ENCODE peak calls at places on chromosomes 11 and 22, in five cellular contexts. V, I, H, K and Q are unnamed samples.

GRCh38 chr11:67436459-67437081 is 912 bp downstream of the PTPRCAP start:
- DNase-seq in V (peak), H (no peak), K (no peak), I (peak), Q (no peak)

GRCh38 chr22:46815559-46815895 is 53.1 kb downstream of the TBC1D22A start:
- DNase-seq in H (no peak), I (no peak), V (no peak), K (no peak), Q (no peak)

GRCh38 chr11:132948252-132948651 is 584.0 kb downstream of the OPCML start:
- DNase-seq in V (no peak), K (no peak), H (no peak), I (no peak), Q (no peak)

GRCh38 chr22:39254789-39255298 is 10.1 kb upstream of the PDGFB start:
- DNase-seq in I (no peak), V (no peak), H (no peak), K (peak), Q (peak)

GRCh38 chr11:105137286-105137685 is 2.3 kb downstream of the CARD18 start:
- DNase-seq in H (no peak), I (no peak), K (peak), V (no peak), Q (no peak)

GRCh38 chr11:134609361-134610115 is 197.5 kb upstream of the B3GAT1 start:
- DNase-seq in V (no peak), I (no peak), H (no peak), K (no peak), Q (no peak)

GRCh38 chr22:50312371-50312770 is 4.9 kb upstream of the PLXNB2 start:
- DNase-seq in H (no peak), V (no peak), K (no peak), I (no peak), Q (peak)

GRCh38 chr11:86632499-86633269 is 39.7 kb downstream of the ME3 start:
- DNase-seq in I (peak), H (peak), K (peak), V (no peak), Q (peak)

GRCh38 chr11:68506908-68507307 is 46.4 kb downstream of the PPP6R3 start:
- DNase-seq in V (no peak), H (no peak), I (no peak), K (no peak), Q (no peak)

GRCh38 chr11:65953471-65953870 is 8.1 kb upstream of the SART1 start:
- DNase-seq in H (no peak), V (no peak), K (no peak), I (no peak), Q (no peak)

GRCh38 chr11:83087035-83087434 is 15.3 kb upstream of the RAB30 start:
- DNase-seq in V (no peak), I (no peak), K (no peak), H (no peak), Q (no peak)

GRCh38 chr11:6538892-6539291 is 41.8 kb downstream of the DNHD1 start:
- DNase-seq in V (no peak), I (no peak), K (no peak), H (no peak), Q (no peak)

GRCh38 chr11:110086892-110087309 is 6.3 kb upstream of the ZC3H12C start:
- DNase-seq in I (no peak), K (peak), V (no peak), H (no peak), Q (no peak)

GRCh38 chr11:108432783-108433182 is 34.5 kb downstream of the C11orf65 start:
- DNase-seq in I (no peak), V (no peak), K (peak), H (no peak), Q (no peak)

GRCh38 chr11:11979487-11980117 is 28.8 kb downstream of the DKK3 start:
- DNase-seq in K (peak), I (no peak), V (no peak), H (peak), Q (peak)

GRCh38 chr11:122836916-122837315 is 1.4 kb upstream of the CRTAM start:
- DNase-seq in K (no peak), V (no peak), H (no peak), I (no peak), Q (no peak)

GRCh38 chr11:45285289-45285828 is 782 bp downstream of the SYT13 start:
- DNase-seq in I (peak), H (no peak), K (no peak), V (no peak), Q (no peak)

GRCh38 chr22:33894515-33894914 is 25.8 kb downstream of the LARGE1 start:
- DNase-seq in V (no peak), K (no peak), I (no peak), H (no peak), Q (no peak)

GRCh38 chr22:50705219-50705691 is 32.6 kb downstream of the SHANK3 start:
- DNase-seq in V (peak), I (peak), K (peak), H (peak), Q (no peak)

GRCh38 chr11:110907629-110908028 is 195.4 kb upstream of the ARHGAP20 start:
- DNase-seq in K (peak), I (no peak), V (peak), H (no peak), Q (no peak)

GRCh38 chr22:17570851-17571631 is 7.7 kb downstream of the SLC25A18 start:
- DNase-seq in I (no peak), V (no peak), K (peak), H (peak), Q (peak)

GRCh38 chr11:14340721-14341120 is 18.3 kb downstream of the RRAS2 start:
- DNase-seq in H (no peak), K (no peak), I (peak), V (no peak), Q (no peak)

GRCh38 chr11:31325162-31325561 is 44.4 kb downstream of the DCDC1 start:
- DNase-seq in H (no peak), K (peak), V (no peak), I (no peak), Q (no peak)

GRCh38 chr22:43289976-43290663 is 53.1 kb downstream of the SCUBE1 start:
- DNase-seq in H (peak), V (peak), K (peak), I (no peak), Q (peak)

GRCh38 chr11:35398881-35399280 is 20.5 kb downstream of the SLC1A2 start:
- DNase-seq in H (no peak), I (no peak), K (no peak), V (no peak), Q (no peak)

GRCh38 chr11:78733031-78733430 is 158.4 kb upstream of the NARS2 start:
- DNase-seq in I (no peak), V (no peak), H (no peak), K (no peak), Q (no peak)

GRCh38 chr22:39470462-39471335 is 13.9 kb downstream of the MGAT3 start:
- DNase-seq in H (no peak), V (no peak), K (no peak), I (no peak), Q (no peak)

GRCh38 chr11:34620202-34620601 is 691 bp upstream of the EHF start:
- DNase-seq in H (no peak), K (no peak), V (no peak), I (no peak), Q (no peak)

GRCh38 chr22:17897411-17897810 is 123.1 kb upstream of the BID start:
- DNase-seq in I (no peak), K (no peak), V (no peak), H (no peak), Q (no peak)

GRCh38 chr11:40315122-40315521 is 1144.3 kb downstream of the LRRC4C start:
- DNase-seq in K (no peak), V (no peak), H (no peak), I (no peak), Q (no peak)

GRCh38 chr22:24516301-24516737 is 21.2 kb downstream of the UPB1 start:
- DNase-seq in H (no peak), I (peak), K (peak), V (peak), Q (peak)

GRCh38 chr11:81870066-81870412 is 863.6 kb downstream of the FAM181B start:
- DNase-seq in I (no peak), H (no peak), V (no peak), K (no peak), Q (no peak)

GRCh38 chr11:63908631-63909491 is 8.1 kb downstream of the RCOR2 start:
- DNase-seq in H (no peak), K (no peak), V (no peak), I (no peak), Q (peak)

GRCh38 chr11:63906585-63906984 is 10.4 kb downstream of the RCOR2 start:
- DNase-seq in K (peak), V (no peak), H (no peak), I (peak), Q (no peak)

GRCh38 chr11:63907063-63907462 is 9.9 kb downstream of the RCOR2 start:
- DNase-seq in V (no peak), K (no peak), H (no peak), I (no peak), Q (no peak)

GRCh38 chr11:63906087-63906486 is 10.9 kb downstream of the RCOR2 start:
- DNase-seq in I (no peak), H (no peak), V (no peak), K (no peak), Q (no peak)

GRCh38 chr11:63907808-63908530 is 9.0 kb downstream of the RCOR2 start:
- DNase-seq in V (no peak), K (no peak), I (peak), H (no peak), Q (no peak)
- TF ChIP-seq CTCF in V (no peak), K (no peak), I (peak), H (no peak), Q (no peak)

GRCh38 chr11:96500440-96500839 is 110.6 kb downstream of the JRKL start:
- DNase-seq in I (no peak), V (no peak), H (no peak), K (no peak), Q (no peak)

GRCh38 chr11:96506953-96507354 is 117.1 kb downstream of the JRKL start:
- DNase-seq in H (no peak), I (peak), V (no peak), K (no peak), Q (no peak)

GRCh38 chr11:96508861-96509260 is 119.0 kb downstream of the JRKL start:
- DNase-seq in H (no peak), K (no peak), V (no peak), I (no peak), Q (no peak)

DNA sequence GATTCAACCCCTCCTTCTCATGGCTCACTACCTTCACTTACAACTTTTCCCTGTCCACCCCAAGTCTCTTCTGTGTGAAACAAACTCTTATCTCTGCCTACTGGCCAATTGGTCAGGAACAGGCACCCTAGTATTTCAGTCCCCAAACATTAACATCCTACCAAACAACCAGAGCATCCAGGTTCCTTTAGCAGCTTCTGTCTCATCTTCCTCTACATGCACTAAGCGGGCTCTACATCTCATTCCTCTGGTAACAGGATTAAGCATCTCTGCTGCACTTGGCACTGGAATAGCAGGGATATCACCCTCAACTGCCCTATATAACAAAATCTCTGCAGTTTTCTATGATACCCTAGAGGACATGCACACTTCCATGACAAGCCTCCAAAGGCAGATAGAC is 116.2 kb downstream of the JRKL start:
- DNase-seq in I (no peak), V (no peak), H (no peak), K (no peak), Q (no peak)
- TF ChIP-seq CTCF in I (no peak), V (no peak), H (no peak), K (no peak), Q (no peak)

GRCh38 chr11:116534270-116534975 is 238.4 kb downstream of the BUD13 start:
- DNase-seq in K (no peak), V (no peak), I (no peak), H (peak), Q (no peak)

GRCh38 chr11:116532066-116532465 is 240.7 kb downstream of the BUD13 start:
- DNase-seq in V (no peak), K (no peak), I (no peak), H (peak), Q (no peak)

GRCh38 chr11:116530705-116531104 is 242.1 kb downstream of the BUD13 start:
- DNase-seq in V (no peak), H (no peak), I (no peak), K (no peak), Q (no peak)

GRCh38 chr11:116535120-116535519 is 237.7 kb downstream of the BUD13 start:
- DNase-seq in I (no peak), H (peak), V (no peak), K (no peak), Q (no peak)

GRCh38 chr11:116533186-116533825 is 239.5 kb downstream of the BUD13 start:
- DNase-seq in V (no peak), I (peak), H (peak), K (no peak), Q (no peak)
- TF ChIP-seq CTCF in V (no peak), I (peak), H (no peak), K (no peak), Q (no peak)

DNA sequence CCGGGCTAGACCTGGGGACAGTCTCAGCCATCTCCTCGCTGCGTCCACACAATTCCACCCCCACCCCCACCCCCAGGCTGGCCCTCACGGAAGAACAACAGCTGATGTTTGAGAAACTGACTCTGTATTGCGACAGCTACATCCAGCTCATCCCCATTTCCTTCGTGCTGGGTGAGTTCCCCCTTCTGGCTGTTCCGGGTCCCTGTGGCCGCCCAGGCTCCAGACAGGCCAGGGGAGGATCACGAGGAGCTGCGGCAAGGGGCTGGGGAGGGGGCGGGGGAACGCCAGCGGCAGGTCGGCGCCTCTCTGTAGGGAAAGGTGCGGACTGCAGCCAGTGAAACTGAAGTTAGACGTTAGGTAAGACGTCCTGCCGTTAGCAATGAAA is 4.9 kb downstream of the BEST1 start:
- DNase-seq in V (peak), I (peak), H (peak), K (peak), Q (peak)
- TF ChIP-seq CTCF in V (no peak), I (peak), H (no peak), K (peak), Q (no peak)

DNA sequence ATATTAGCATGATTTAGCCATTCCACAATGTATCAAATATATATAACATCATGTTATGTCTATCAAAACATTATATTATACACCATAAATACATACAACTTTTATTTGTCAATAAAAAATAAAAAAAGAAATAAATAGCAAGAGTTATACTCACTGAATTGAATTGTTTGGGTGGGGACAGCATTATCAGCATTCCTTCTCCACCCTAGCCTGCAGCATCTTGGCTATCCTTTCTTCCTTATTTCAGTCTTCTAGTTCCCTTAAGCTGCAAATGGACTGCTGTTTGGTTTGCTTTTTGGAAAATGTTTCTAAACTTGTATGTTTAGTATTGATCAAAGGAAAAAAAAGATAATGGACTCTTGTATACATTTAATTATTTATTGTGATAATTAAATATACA is 4.8 kb downstream of the ARHGAP42 start:
- DNase-seq in K (no peak), H (no peak), I (no peak), V (no peak), Q (no peak)
- TF ChIP-seq CTCF in K (no peak), H (no peak), I (no peak), V (no peak), Q (no peak)

DNA sequence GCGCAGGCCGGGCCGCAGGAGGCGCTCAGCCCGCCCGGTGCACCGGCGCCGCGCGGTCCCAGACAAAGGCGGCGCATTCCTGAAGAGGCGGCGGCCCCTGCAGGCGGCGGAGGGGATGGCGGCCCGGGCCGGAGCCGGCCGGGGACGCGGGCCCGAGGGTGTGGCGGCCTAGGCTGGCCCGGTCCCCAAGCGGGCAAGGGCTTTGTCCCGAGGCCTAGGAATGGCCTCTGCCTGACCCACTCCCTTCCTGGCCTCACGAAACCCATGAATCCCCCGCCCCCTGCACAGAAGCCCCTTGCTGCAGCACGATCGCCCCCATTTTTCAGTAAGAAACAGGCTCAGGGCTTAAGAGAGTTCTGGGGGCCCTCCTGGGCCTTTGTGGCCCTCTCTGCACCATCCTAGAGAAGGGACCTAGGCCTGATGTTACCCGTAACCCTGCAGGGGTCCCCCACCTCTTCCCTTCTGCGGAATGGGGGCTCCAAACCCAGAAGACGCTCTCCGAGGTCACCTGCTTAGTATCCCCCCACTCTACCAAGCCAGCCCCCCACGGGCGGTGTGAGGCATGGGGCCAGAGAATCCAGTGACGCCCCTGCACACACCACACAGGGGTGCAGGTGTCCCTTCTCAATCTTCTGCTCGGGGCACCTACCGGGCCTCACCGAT is 363 bp upstream of the RTN4R start:
- DNase-seq in I (peak), K (peak), V (no peak), H (no peak), Q (peak)
- TF ChIP-seq CTCF in I (peak), K (peak), V (peak), H (peak), Q (peak)

GRCh38 chr11:13152736-13153541 is 124.7 kb upstream of the BMAL1 start:
- DNase-seq in H (no peak), K (peak), V (no peak), I (peak), Q (no peak)
- TF ChIP-seq CTCF in H (peak), K (peak), V (no peak), I (peak), Q (peak)

GRCh38 chr11:100999756-101000155 is 129.9 kb downstream of the PGR start:
- DNase-seq in V (no peak), I (no peak), H (no peak), K (no peak), Q (no peak)

GRCh38 chr11:101008961-101009684 is 120.5 kb downstream of the PGR start:
- DNase-seq in I (no peak), V (no peak), K (no peak), H (no peak), Q (no peak)

GRCh38 chr11:101003468-101003867 is 126.1 kb downstream of the PGR start:
- DNase-seq in K (no peak), V (no peak), H (no peak), I (peak), Q (no peak)
- TF ChIP-seq CTCF in K (no peak), V (no peak), H (no peak), I (peak), Q (no peak)

DNA sequence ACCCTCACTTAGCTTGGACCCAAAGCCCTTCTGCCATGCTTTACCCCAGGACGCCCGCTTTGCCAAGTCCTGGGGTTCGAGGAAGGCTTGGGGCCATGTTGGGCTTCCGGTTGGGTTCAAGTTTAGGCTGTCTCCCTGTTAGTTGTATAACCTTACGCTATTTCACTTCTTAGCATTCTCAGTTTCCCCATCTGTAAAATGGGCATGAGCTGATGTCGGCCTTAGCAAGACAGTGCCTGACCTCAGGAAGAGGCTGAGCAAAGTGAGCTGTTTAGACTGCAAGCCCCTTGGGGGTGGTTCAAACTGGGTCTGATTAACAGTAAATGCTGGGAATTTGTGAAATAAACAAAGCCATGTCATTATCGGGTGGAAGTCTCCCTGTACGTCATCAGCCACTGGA is 3.2 kb upstream of the FGF4 start:
- DNase-seq in V (no peak), K (no peak), H (no peak), I (no peak), Q (no peak)
- TF ChIP-seq CTCF in V (no peak), K (no peak), H (no peak), I (no peak), Q (no peak)